ENCODE peak calls at places on chromosomes 6 and 20, in ten cellular contexts. One of them, this sample, is unnamed.

GRCh38 chr6:89979473-89980119 is 85.3 kb downstream of the GJA10 start:
- DNase-seq in colonic mucosa: no peak
- DNase-seq in K562: no peak
- DNase-seq in PC-3: no peak
- DNase-seq in mammary epithelial cell: no peak
- DNase-seq in HCT116: no peak
- DNase-seq in GM23248: no peak
- DNase-seq in neural progenitor cell: no peak
- DNase-seq in endothelial cell of umbilical vein: no peak
- DNase-seq in fibroblast of lung: no peak
- DNase-seq in this sample: no peak

GRCh38 chr20:43243672-43244269 is 54.1 kb upstream of the PTPRT start:
- DNase-seq in PC-3: peak; percentile 28
- DNase-seq in GM23248: peak; percentile 20
- DNase-seq in fibroblast of lung: no peak
- DNase-seq in neural progenitor cell: peak; percentile 46
- DNase-seq in HCT116: no peak
- DNase-seq in colonic mucosa: no peak
- DNase-seq in endothelial cell of umbilical vein: no peak
- DNase-seq in K562: no peak
- DNase-seq in mammary epithelial cell: no peak
- DNase-seq in this sample: no peak

GRCh38 chr6:161272600-161273355 is 1.1 kb downstream of the AGPAT4 start:
- DNase-seq in colonic mucosa: peak; percentile 50
- DNase-seq in PC-3: no peak
- DNase-seq in HCT116: peak; percentile 3
- DNase-seq in endothelial cell of umbilical vein: peak; percentile 46
- DNase-seq in K562: no peak
- DNase-seq in fibroblast of lung: peak; percentile 64
- DNase-seq in mammary epithelial cell: peak; percentile 15
- DNase-seq in neural progenitor cell: peak; percentile 80
- DNase-seq in GM23248: peak; percentile 83
- DNase-seq in this sample: no peak

GRCh38 chr6:117627533-117627932 is 25.2 kb upstream of the GOPC start:
- DNase-seq in GM23248: no peak
- DNase-seq in PC-3: no peak
- DNase-seq in mammary epithelial cell: no peak
- DNase-seq in fibroblast of lung: no peak
- DNase-seq in neural progenitor cell: no peak
- DNase-seq in colonic mucosa: no peak
- DNase-seq in endothelial cell of umbilical vein: no peak
- DNase-seq in HCT116: no peak
- DNase-seq in K562: no peak
- DNase-seq in this sample: no peak

GRCh38 chr6:170160628-170161611 is 130.0 kb downstream of the DLL1 start:
- DNase-seq in GM23248: no peak
- DNase-seq in colonic mucosa: no peak
- DNase-seq in PC-3: no peak
- DNase-seq in endothelial cell of umbilical vein: no peak
- DNase-seq in HCT116: no peak
- DNase-seq in neural progenitor cell: no peak
- DNase-seq in fibroblast of lung: no peak
- DNase-seq in mammary epithelial cell: no peak
- DNase-seq in K562: no peak
- DNase-seq in this sample: peak; percentile 61

GRCh38 chr20:53654932-53655674 is 61.5 kb upstream of the ZNF217 start:
- DNase-seq in GM23248: peak; percentile 26
- DNase-seq in neural progenitor cell: no peak
- DNase-seq in colonic mucosa: peak; percentile 59
- DNase-seq in endothelial cell of umbilical vein: no peak
- DNase-seq in K562: no peak
- DNase-seq in PC-3: peak; percentile 33
- DNase-seq in fibroblast of lung: no peak
- DNase-seq in mammary epithelial cell: no peak
- DNase-seq in HCT116: no peak
- DNase-seq in this sample: no peak

GRCh38 chr6:156765117-156765516 is 12.1 kb upstream of the ARID1B start:
- DNase-seq in HCT116: no peak
- DNase-seq in K562: no peak
- DNase-seq in endothelial cell of umbilical vein: no peak
- DNase-seq in PC-3: no peak
- DNase-seq in GM23248: no peak
- DNase-seq in fibroblast of lung: no peak
- DNase-seq in colonic mucosa: no peak
- DNase-seq in neural progenitor cell: no peak
- DNase-seq in mammary epithelial cell: no peak
- DNase-seq in this sample: no peak

GRCh38 chr20:16216227-16217210 is 356.7 kb downstream of the KIF16B start:
- DNase-seq in fibroblast of lung: no peak
- DNase-seq in K562: no peak
- DNase-seq in GM23248: no peak
- DNase-seq in colonic mucosa: no peak
- DNase-seq in PC-3: peak; percentile 75
- DNase-seq in mammary epithelial cell: no peak
- DNase-seq in HCT116: no peak
- DNase-seq in endothelial cell of umbilical vein: no peak
- DNase-seq in neural progenitor cell: no peak
- DNase-seq in this sample: no peak

GRCh38 chr20:46206025-46206424 is 87.9 kb downstream of the CD40 start:
- DNase-seq in mammary epithelial cell: peak; percentile 50
- DNase-seq in fibroblast of lung: peak; percentile 23
- DNase-seq in endothelial cell of umbilical vein: peak; percentile 47
- DNase-seq in neural progenitor cell: no peak
- DNase-seq in PC-3: peak; percentile 68
- DNase-seq in K562: peak; percentile 35
- DNase-seq in colonic mucosa: peak; percentile 35
- DNase-seq in HCT116: no peak
- DNase-seq in GM23248: peak; percentile 62
- DNase-seq in this sample: peak; percentile 69

GRCh38 chr6:16239798-16240123 is 1.4 kb downstream of the GMPR start:
- DNase-seq in PC-3: no peak
- DNase-seq in fibroblast of lung: peak; percentile 48
- DNase-seq in HCT116: peak; percentile 86
- DNase-seq in K562: peak; percentile 47
- DNase-seq in mammary epithelial cell: no peak
- DNase-seq in colonic mucosa: no peak
- DNase-seq in neural progenitor cell: peak; percentile 68
- DNase-seq in GM23248: peak; percentile 82
- DNase-seq in endothelial cell of umbilical vein: no peak
- DNase-seq in this sample: no peak

GRCh38 chr6:158808918-158809678 is 10.1 kb downstream of the EZR start:
- DNase-seq in mammary epithelial cell: no peak
- DNase-seq in HCT116: no peak
- DNase-seq in K562: no peak
- DNase-seq in neural progenitor cell: no peak
- DNase-seq in PC-3: no peak
- DNase-seq in fibroblast of lung: peak; percentile 71
- DNase-seq in endothelial cell of umbilical vein: no peak
- DNase-seq in colonic mucosa: no peak
- DNase-seq in GM23248: peak; percentile 19
- DNase-seq in this sample: no peak

GRCh38 chr20:32277361-32278198 is at the start of gene KIF3B:
- DNase-seq in colonic mucosa: peak; percentile 89
- DNase-seq in neural progenitor cell: peak; percentile 91
- DNase-seq in GM23248: peak; percentile 95
- DNase-seq in K562: peak; percentile 95
- DNase-seq in endothelial cell of umbilical vein: peak; percentile 75
- DNase-seq in PC-3: peak; percentile 88
- DNase-seq in HCT116: peak; percentile 71
- DNase-seq in mammary epithelial cell: peak; percentile 78
- DNase-seq in fibroblast of lung: peak; percentile 91
- DNase-seq in this sample: peak; percentile 95

GRCh38 chr6:167005350-167006159 is 6.4 kb downstream of the CEP43 start:
- DNase-seq in neural progenitor cell: no peak
- DNase-seq in K562: peak; percentile 46
- DNase-seq in endothelial cell of umbilical vein: no peak
- DNase-seq in PC-3: no peak
- DNase-seq in mammary epithelial cell: no peak
- DNase-seq in GM23248: no peak
- DNase-seq in fibroblast of lung: no peak
- DNase-seq in colonic mucosa: peak; percentile 23
- DNase-seq in HCT116: no peak
- DNase-seq in this sample: peak; percentile 75

GRCh38 chr6:152734630-152735029 is 16.0 kb upstream of the VIP start:
- DNase-seq in GM23248: no peak
- DNase-seq in K562: no peak
- DNase-seq in HCT116: no peak
- DNase-seq in fibroblast of lung: no peak
- DNase-seq in colonic mucosa: no peak
- DNase-seq in PC-3: no peak
- DNase-seq in endothelial cell of umbilical vein: no peak
- DNase-seq in neural progenitor cell: no peak
- DNase-seq in mammary epithelial cell: no peak
- DNase-seq in this sample: no peak

GRCh38 chr6:148239215-148239614 is 103.4 kb upstream of the SASH1 start:
- DNase-seq in K562: no peak
- DNase-seq in fibroblast of lung: no peak
- DNase-seq in HCT116: no peak
- DNase-seq in PC-3: no peak
- DNase-seq in colonic mucosa: no peak
- DNase-seq in mammary epithelial cell: no peak
- DNase-seq in endothelial cell of umbilical vein: no peak
- DNase-seq in GM23248: no peak
- DNase-seq in neural progenitor cell: no peak
- DNase-seq in this sample: no peak

GRCh38 chr6:89475106-89475505 is 42.2 kb downstream of the ANKRD6 start:
- DNase-seq in PC-3: peak; percentile 6
- DNase-seq in neural progenitor cell: no peak
- DNase-seq in HCT116: no peak
- DNase-seq in mammary epithelial cell: peak; percentile 22
- DNase-seq in endothelial cell of umbilical vein: no peak
- DNase-seq in GM23248: peak; percentile 59
- DNase-seq in fibroblast of lung: peak; percentile 5
- DNase-seq in colonic mucosa: no peak
- DNase-seq in K562: no peak
- DNase-seq in this sample: no peak

GRCh38 chr20:63696311-63696627 is 183 bp upstream of the TNFRSF6B start:
- DNase-seq in neural progenitor cell: peak; percentile 62
- DNase-seq in endothelial cell of umbilical vein: no peak
- DNase-seq in K562: no peak
- DNase-seq in HCT116: peak; percentile 40
- DNase-seq in PC-3: peak; percentile 61
- DNase-seq in colonic mucosa: peak; percentile 64
- DNase-seq in GM23248: peak; percentile 44
- DNase-seq in mammary epithelial cell: peak; percentile 85
- DNase-seq in fibroblast of lung: peak; percentile 25
- DNase-seq in this sample: no peak
- H3K9ac ChIP-seq in neural progenitor cell: no peak overlapping the region
- H3K9ac ChIP-seq in endothelial cell of umbilical vein: no peak overlapping the region
- H3K9ac ChIP-seq in K562: no peak overlapping the region
- H3K9ac ChIP-seq in HCT116: peak overlapping the region; percentile 71
- H3K9ac ChIP-seq in PC-3: peak overlapping the region; percentile 79
- H3K9ac ChIP-seq in colonic mucosa: peak overlapping the region; percentile 34
- H3K9ac ChIP-seq in GM23248: no peak overlapping the region
- H3K9ac ChIP-seq in mammary epithelial cell: no peak overlapping the region
- H3K9ac ChIP-seq in fibroblast of lung: peak overlapping the region; percentile 53
- H3K9ac ChIP-seq in this sample: no peak overlapping the region

GRCh38 chr6:145530454-145530853 is 204.9 kb downstream of the EPM2A start:
- DNase-seq in endothelial cell of umbilical vein: no peak
- DNase-seq in colonic mucosa: no peak
- DNase-seq in neural progenitor cell: no peak
- DNase-seq in HCT116: no peak
- DNase-seq in fibroblast of lung: no peak
- DNase-seq in K562: no peak
- DNase-seq in PC-3: no peak
- DNase-seq in mammary epithelial cell: no peak
- DNase-seq in GM23248: no peak
- DNase-seq in this sample: no peak
- H3K4me3 ChIP-seq in endothelial cell of umbilical vein: no peak overlapping the region
- H3K4me3 ChIP-seq in colonic mucosa: no peak overlapping the region
- H3K4me3 ChIP-seq in neural progenitor cell: no peak overlapping the region
- H3K4me3 ChIP-seq in HCT116: no peak overlapping the region
- H3K4me3 ChIP-seq in fibroblast of lung: no peak overlapping the region
- H3K4me3 ChIP-seq in K562: no peak overlapping the region
- H3K4me3 ChIP-seq in PC-3: no peak overlapping the region
- H3K4me3 ChIP-seq in mammary epithelial cell: no peak overlapping the region
- H3K4me3 ChIP-seq in GM23248: no peak overlapping the region
- H3K4me3 ChIP-seq in this sample: no peak overlapping the region

GRCh38 chr6:65631711-65632110 is 75.3 kb downstream of the EYS start:
- DNase-seq in endothelial cell of umbilical vein: no peak
- DNase-seq in GM23248: no peak
- DNase-seq in neural progenitor cell: no peak
- DNase-seq in K562: no peak
- DNase-seq in mammary epithelial cell: no peak
- DNase-seq in HCT116: no peak
- DNase-seq in PC-3: no peak
- DNase-seq in colonic mucosa: no peak
- DNase-seq in fibroblast of lung: no peak
- DNase-seq in this sample: no peak
- H3K9ac ChIP-seq in endothelial cell of umbilical vein: no peak overlapping the region
- H3K9ac ChIP-seq in GM23248: no peak overlapping the region
- H3K9ac ChIP-seq in neural progenitor cell: no peak overlapping the region
- H3K9ac ChIP-seq in K562: no peak overlapping the region
- H3K9ac ChIP-seq in mammary epithelial cell: no peak overlapping the region
- H3K9ac ChIP-seq in HCT116: no peak overlapping the region
- H3K9ac ChIP-seq in PC-3: no peak overlapping the region
- H3K9ac ChIP-seq in colonic mucosa: no peak overlapping the region
- H3K9ac ChIP-seq in fibroblast of lung: no peak overlapping the region
- H3K9ac ChIP-seq in this sample: no peak overlapping the region

DNA sequence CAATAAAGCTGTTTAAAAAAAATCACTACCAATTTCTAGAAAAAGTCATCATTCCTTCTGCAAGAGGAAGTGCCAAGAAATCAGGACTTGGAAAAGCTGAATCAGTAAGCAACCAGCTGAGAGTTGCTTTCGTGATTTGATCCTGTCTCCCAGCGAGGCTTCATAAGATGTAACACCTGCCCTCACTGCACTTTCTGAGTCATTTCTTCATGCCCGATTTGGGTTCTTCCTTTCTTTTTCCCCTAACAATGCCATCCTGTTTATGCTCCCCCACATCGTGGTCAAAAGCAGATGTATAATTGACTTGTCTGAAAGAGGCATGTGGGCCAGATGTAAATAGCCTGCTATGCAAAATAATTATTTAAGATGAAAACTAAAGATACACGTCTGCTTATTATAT is 52.1 kb downstream of the RIPOR2 start:
- DNase-seq in neural progenitor cell: no peak
- DNase-seq in K562: no peak
- DNase-seq in endothelial cell of umbilical vein: no peak
- DNase-seq in GM23248: peak; percentile 60
- DNase-seq in mammary epithelial cell: peak; percentile 22
- DNase-seq in colonic mucosa: no peak
- DNase-seq in HCT116: no peak
- DNase-seq in PC-3: peak; percentile 73
- DNase-seq in fibroblast of lung: peak; percentile 51
- DNase-seq in this sample: no peak
- H3K4me3 ChIP-seq in neural progenitor cell: no peak overlapping the region
- H3K4me3 ChIP-seq in K562: no peak overlapping the region
- H3K4me3 ChIP-seq in endothelial cell of umbilical vein: no peak overlapping the region
- H3K4me3 ChIP-seq in GM23248: no peak overlapping the region
- H3K4me3 ChIP-seq in mammary epithelial cell: no peak overlapping the region
- H3K4me3 ChIP-seq in colonic mucosa: no peak overlapping the region
- H3K4me3 ChIP-seq in HCT116: no peak overlapping the region
- H3K4me3 ChIP-seq in PC-3: no peak overlapping the region
- H3K4me3 ChIP-seq in fibroblast of lung: no peak overlapping the region
- H3K4me3 ChIP-seq in this sample: no peak overlapping the region